ENCODE peak calls at places on chromosomes 7 and 10, in eight cellular contexts. B is right cardiac atrium, F is tibial artery, A is PC-9, J is keratinocyte, G is body of pancreas, O is ovary, W is ascending aorta. K is an unnamed sample.

GRCh38 chr7:6618621-6619020 is 3.2 kb downstream of the ZNF853 start:
- DNase-seq in B (no peak), F (no peak), A (no peak), J (no peak), G (no peak), O (no peak), W (no peak), K (no peak)

GRCh38 chr7:50832744-50833143 is 50.0 kb upstream of the GRB10 start:
- DNase-seq in B (no peak), F (no peak), A (peak), J (peak), G (no peak), O (no peak), W (no peak), K (no peak)

GRCh38 chr10:95333997-95334792 is 43.4 kb upstream of the PDLIM1 start:
- DNase-seq in B (peak), F (peak), A (peak), J (peak), G (peak), O (no peak), W (peak), K (peak)

GRCh38 chr7:2603388-2603965 is 28.3 kb upstream of the TTYH3 start:
- DNase-seq in B (no peak), F (no peak), A (no peak), J (no peak), G (no peak), O (no peak), W (no peak), K (no peak)

GRCh38 chr10:25078659-25079429 is 62.4 kb downstream of the THNSL1 start:
- DNase-seq in B (no peak), F (no peak), A (no peak), J (no peak), G (peak), O (no peak), W (no peak), K (no peak)

GRCh38 chr10:97774811-97775294 is 3.1 kb upstream of the SFRP5 start:
- DNase-seq in B (no peak), F (no peak), A (no peak), J (no peak), G (peak), O (no peak), W (no peak), K (no peak)

GRCh38 chr7:135213831-135214230 is 2.5 kb upstream of the WDR91 start:
- DNase-seq in B (no peak), F (no peak), A (no peak), J (peak), G (no peak), O (no peak), W (no peak), K (no peak)

GRCh38 chr10:127849896-127850295 is 42.8 kb downstream of the CLRN3 start:
- DNase-seq in B (no peak), F (no peak), A (no peak), J (no peak), G (no peak), O (no peak), W (no peak), K (no peak)

GRCh38 chr10:82496114-82496513 is 621.1 kb downstream of the NRG3 start:
- DNase-seq in B (no peak), F (no peak), A (no peak), J (no peak), G (no peak), O (no peak), W (no peak), K (no peak)

GRCh38 chr10:26697922-26698608 is 564 bp downstream of the PDSS1 start:
- DNase-seq in B (no peak), F (no peak), A (peak), J (no peak), G (no peak), O (no peak), W (no peak), K (no peak)

GRCh38 chr10:77290528-77291155 is 347.0 kb downstream of the KCNMA1 start:
- DNase-seq in B (no peak), F (no peak), A (peak), J (peak), G (no peak), O (no peak), W (peak), K (no peak)

GRCh38 chr7:156442503-156442902 is 198.1 kb upstream of the RNF32 start:
- DNase-seq in B (no peak), F (no peak), A (no peak), J (no peak), G (no peak), O (no peak), W (no peak), K (no peak)

GRCh38 chr10:88979153-88979562 is 11.4 kb upstream of the FAS start:
- DNase-seq in B (peak), F (peak), A (no peak), J (peak), G (no peak), O (peak), W (no peak), K (no peak)

GRCh38 chr10:103745264-103746247 is 109.8 kb downstream of the SH3PXD2A start:
- DNase-seq in B (no peak), F (no peak), A (peak), J (peak), G (no peak), O (no peak), W (no peak), K (no peak)

GRCh38 chr10:24894309-24894708 is 58.1 kb downstream of the PRTFDC1 start:
- DNase-seq in B (no peak), F (no peak), A (peak), J (no peak), G (no peak), O (no peak), W (no peak), K (no peak)

GRCh38 chr7:5429253-5429856 is 5.7 kb upstream of the TNRC18 start:
- DNase-seq in B (peak), F (no peak), A (peak), J (no peak), G (peak), O (peak), W (no peak), K (no peak)

GRCh38 chr7:96962221-96962620 is 43.1 kb upstream of the DLX6 start:
- DNase-seq in B (no peak), F (peak), A (no peak), J (no peak), G (no peak), O (no peak), W (no peak), K (no peak)

DNA sequence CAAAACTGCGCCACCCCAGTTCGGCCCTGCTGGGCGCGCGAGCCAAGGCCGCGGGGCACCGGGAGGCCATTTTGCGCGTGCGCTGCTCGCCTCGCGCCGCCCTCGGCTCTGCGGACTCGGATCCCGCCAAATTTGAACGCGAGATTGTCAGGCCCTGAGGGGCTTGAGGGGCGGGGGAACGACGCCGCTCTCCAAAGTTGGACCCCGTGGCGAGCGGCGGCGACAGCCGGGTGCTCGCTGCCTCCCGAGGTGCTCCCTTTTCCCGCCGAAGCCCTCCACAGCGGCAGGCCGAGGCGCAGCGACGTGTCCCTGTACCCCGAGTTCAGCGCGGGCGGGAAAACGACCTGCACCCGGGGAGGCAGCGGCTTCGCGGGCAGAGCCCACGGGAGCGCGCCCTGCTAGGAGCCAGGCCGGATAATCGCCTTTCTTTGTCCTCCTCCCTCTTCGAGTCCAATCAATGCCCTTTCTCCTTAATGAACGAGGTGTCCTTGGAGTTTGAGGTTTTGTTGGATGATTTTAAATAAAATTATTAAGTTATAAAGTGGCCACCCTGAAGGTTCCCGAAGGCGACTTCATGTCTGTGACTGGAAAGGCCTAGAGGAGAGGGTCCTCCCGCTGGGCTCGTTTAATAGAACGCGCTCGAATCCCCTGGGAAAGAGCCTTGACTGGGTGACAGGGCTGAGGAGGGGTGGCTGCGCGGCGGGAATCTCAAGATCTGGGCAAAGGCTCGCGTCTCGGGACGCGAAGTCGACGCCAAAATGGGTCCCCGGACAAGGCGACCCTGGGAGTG is 10.7 kb upstream of the SPAG6 start:
- DNase-seq in B (peak), F (peak), A (no peak), J (no peak), G (no peak), O (peak), W (no peak), K (no peak)
- H3K27ac ChIP-seq in B (no peak), F (no peak), A (no peak), J (no peak), G (no peak), O (no peak), W (no peak), K (no peak)

DNA sequence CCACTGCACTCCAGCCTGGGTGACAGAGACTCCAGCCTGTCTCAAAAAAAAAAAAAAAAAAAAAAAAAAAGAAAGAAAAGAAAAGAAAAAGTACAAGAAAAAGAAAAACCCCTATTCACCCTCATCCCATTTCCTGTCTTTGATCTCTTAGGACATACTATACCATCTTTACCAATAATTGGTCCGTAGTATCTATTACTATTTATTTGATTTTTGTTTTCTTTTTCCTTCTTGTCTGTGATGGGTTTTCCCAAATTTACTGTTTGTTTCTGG is 41.6 kb downstream of the PDIA4 start:
- DNase-seq in B (no peak), F (no peak), A (no peak), J (no peak), G (no peak), O (no peak), W (no peak), K (no peak)
- H3K27ac ChIP-seq in B (no peak), F (peak), A (no peak), J (no peak), G (peak), O (peak), W (peak), K (peak)

GRCh38 chr10:72001026-72001380 is 36.8 kb downstream of the CHST3 start:
- DNase-seq in B (no peak), F (no peak), A (no peak), J (no peak), G (peak), O (peak), W (no peak), K (no peak)
- H3K27ac ChIP-seq in B (peak), F (peak), A (no peak), J (no peak), G (peak), O (no peak), W (peak), K (peak)

GRCh38 chr10:57288754-57289153 is 927.7 kb upstream of the ZWINT start:
- DNase-seq in B (no peak), F (no peak), A (no peak), J (no peak), G (no peak), O (no peak), W (no peak), K (no peak)

DNA sequence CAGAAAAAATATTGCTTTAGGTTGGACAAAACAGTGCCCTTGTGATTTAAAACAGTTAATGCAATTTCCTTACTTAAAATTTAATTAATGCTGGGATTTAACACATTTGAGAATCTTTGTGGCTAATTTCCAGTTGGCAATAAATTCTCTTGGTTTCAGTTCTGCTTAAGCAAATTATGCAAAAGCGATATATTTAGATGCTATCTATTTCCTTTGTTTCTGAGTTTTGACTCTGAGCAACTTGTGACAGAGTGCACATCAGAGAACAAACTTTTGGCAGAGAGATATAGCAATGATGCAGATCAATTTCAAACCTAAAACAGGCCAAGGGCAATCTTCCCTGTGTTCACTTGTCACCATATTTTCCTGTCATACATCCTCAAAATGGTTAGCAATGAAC is 933.6 kb upstream of the ZWINT start:
- DNase-seq in B (no peak), F (no peak), A (no peak), J (no peak), G (no peak), O (no peak), W (no peak), K (no peak)
- H3K27ac ChIP-seq in B (no peak), F (no peak), A (no peak), J (no peak), G (no peak), O (no peak), W (no peak), K (no peak)

DNA sequence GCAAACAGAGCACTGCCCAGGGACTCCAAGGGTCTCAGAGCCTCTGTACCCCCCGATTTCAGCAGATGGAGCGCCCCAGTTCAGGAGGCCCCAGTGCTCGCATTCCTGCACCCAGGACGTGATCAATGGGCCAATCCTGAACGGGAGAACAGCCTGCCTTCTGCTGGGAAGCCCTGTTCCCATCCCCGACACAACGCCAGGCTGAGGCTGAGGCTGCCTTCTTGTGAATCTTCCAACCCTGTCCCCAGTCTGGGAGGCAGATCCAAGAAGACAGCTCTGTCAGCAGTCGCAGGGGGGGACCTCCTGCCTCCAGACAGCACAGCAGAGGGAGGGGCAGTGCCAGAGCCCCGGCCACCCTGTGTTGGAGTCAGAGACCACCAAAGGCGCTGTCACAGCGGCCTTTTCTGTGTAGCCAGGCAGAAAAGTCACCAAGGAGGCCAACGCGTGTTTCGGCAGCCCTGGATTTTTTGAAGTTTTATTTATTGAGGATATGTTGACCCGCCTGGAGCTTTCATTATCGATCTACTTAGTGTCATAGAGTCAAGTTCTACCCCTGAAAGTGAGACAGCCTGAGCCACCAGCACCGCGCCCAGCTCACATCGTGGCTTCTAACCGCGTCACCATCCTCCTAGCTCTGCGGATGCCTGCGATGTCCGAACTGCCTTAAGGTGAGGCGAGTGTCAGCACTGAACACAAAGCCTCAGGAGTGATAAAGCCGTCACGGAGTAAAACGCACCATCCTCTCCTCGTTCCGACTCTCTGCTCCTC is 86.1 kb downstream of the PTPRN2 start:
- DNase-seq in B (no peak), F (no peak), A (no peak), J (no peak), G (no peak), O (no peak), W (no peak), K (no peak)
- H3K27ac ChIP-seq in B (no peak), F (no peak), A (no peak), J (no peak), G (no peak), O (no peak), W (no peak), K (no peak)

GRCh38 chr7:21357146-21358097 is 70.5 kb upstream of the SP4 start:
- DNase-seq in B (no peak), F (no peak), A (no peak), J (no peak), G (no peak), O (no peak), W (no peak), K (no peak)
- H3K27ac ChIP-seq in B (no peak), F (no peak), A (no peak), J (no peak), G (no peak), O (no peak), W (no peak), K (no peak)

DNA sequence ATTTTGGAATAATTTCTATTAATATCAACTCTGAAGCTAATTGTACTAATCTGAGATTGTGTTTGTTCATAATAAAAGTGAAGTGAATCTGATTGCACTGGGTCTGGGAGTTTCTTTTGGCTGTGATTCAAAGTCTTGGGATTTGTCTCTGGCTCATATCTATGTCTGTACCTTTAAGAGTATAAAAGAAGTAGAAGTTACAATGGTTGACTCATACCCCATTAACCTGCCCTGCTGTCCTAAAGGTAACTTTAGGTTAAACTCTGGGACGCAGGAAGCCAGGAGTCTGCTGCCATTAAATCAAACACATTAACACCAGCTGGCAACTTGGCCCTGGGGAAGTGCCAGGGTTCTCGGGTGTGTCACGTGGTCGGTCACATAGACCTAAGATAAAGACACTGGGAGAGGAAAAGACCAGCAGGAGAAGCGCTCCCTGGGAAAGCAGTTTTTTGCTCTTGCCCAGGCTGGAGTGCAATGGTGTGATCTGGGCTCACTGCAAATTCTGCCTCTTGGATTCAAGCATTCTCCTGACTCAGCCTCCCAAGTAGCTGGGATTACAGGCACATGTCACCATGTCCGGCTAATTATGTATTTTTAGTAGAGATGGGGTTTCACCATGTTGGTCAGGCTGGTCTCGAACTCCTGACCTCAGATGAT is 17.8 kb downstream of the SCD start:
- DNase-seq in B (peak), F (peak), A (peak), J (peak), G (peak), O (peak), W (peak), K (no peak)
- H3K27ac ChIP-seq in B (peak), F (no peak), A (peak), J (peak), G (peak), O (no peak), W (no peak), K (no peak)

DNA sequence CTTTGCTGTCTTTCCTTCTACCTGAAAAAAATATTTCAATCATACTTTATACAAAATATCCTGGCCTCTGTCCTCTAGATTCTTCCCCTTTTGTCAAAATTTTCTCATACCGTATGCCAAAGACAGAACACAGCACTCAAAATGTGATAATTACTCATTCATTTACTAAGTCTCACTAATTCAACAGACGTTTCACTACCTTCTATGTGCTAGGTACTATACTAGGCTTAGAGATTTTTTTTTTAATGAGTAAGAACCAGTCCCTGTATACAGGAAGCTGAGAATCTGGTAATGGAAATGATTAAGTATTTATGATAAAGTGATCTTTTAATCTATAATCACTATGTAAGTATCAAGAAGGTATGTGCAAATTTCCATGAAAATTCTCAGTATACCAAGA is 128.0 kb downstream of the ELAPOR2 start:
- DNase-seq in B (no peak), F (no peak), A (no peak), J (no peak), G (no peak), O (no peak), W (no peak), K (no peak)
- H3K27ac ChIP-seq in B (no peak), F (peak), A (no peak), J (no peak), G (no peak), O (no peak), W (peak), K (peak)

DNA sequence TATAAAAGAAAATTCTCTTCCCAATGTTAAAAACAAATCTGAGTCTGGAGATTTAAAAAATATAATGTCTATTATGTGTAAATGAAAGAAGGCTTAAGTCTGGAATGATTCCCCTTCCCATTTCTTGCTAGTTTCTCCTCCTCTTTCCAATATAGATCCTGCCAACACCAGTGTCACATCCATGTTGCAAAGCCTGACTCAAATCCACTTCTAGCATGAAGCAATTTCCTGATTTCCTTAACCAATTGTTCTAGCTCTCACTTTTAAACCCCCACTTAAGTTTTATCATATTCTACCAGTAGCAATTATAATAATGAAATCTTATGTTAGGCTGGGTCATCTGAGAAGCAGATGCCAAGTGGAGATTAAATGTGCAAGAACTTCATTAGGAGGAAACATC is 100.1 kb upstream of the SEC61G start:
- DNase-seq in B (no peak), F (no peak), A (no peak), J (no peak), G (no peak), O (no peak), W (no peak), K (no peak)
- H3K27ac ChIP-seq in B (no peak), F (no peak), A (no peak), J (no peak), G (no peak), O (no peak), W (no peak), K (no peak)

GRCh38 chr10:13074562-13075451 is 25.2 kb upstream of the OPTN start:
- DNase-seq in B (peak), F (peak), A (peak), J (peak), G (peak), O (peak), W (peak), K (no peak)

GRCh38 chr10:13080643-13081042 is 19.3 kb upstream of the OPTN start:
- DNase-seq in B (no peak), F (no peak), A (no peak), J (no peak), G (no peak), O (no peak), W (no peak), K (no peak)

GRCh38 chr10:13079776-13080050 is 20.2 kb upstream of the OPTN start:
- DNase-seq in B (no peak), F (no peak), A (no peak), J (no peak), G (no peak), O (no peak), W (no peak), K (no peak)

GRCh38 chr10:13078912-13079775 is 20.8 kb upstream of the OPTN start:
- DNase-seq in B (no peak), F (no peak), A (no peak), J (no peak), G (no peak), O (no peak), W (no peak), K (no peak)
- H3K27ac ChIP-seq in B (no peak), F (no peak), A (no peak), J (no peak), G (no peak), O (no peak), W (no peak), K (no peak)

K was measured in thoracic aorta.